ENCODE peak calls at places on chromosomes 6 and 20, in four cellular contexts. J, E, V and U are unnamed samples.

GRCh38 chr6:141735126-141735525 is 397.6 kb upstream of the GJE1 start:
- DNase-seq in J (no peak), E (no peak), V (no peak), U (no peak)

GRCh38 chr20:46894971-46895905 is 595 bp downstream of the EYA2 start:
- DNase-seq in J (peak; percentile 32), E (no peak), V (no peak), U (peak; percentile 45)

GRCh38 chr6:11050735-11051134 is 6.6 kb upstream of the ELOVL2 start:
- DNase-seq in J (no peak), E (no peak), V (no peak), U (no peak)

GRCh38 chr6:162124710-162125435 is 602.7 kb downstream of the PRKN start:
- DNase-seq in J (no peak), E (no peak), V (no peak), U (no peak)

GRCh38 chr6:144036064-144036873 is 28.2 kb upstream of the PLAGL1 start:
- DNase-seq in J (peak; percentile 15), E (peak; percentile 59), V (peak; percentile 21), U (peak; percentile 33)

GRCh38 chr6:130500693-130501092 is 134.9 kb downstream of the TMEM200A start:
- DNase-seq in J (no peak), E (no peak), V (no peak), U (no peak)

GRCh38 chr20:62762376-62762775 is 33.9 kb upstream of the MRGBP start:
- DNase-seq in J (no peak), E (no peak), V (no peak), U (no peak)

GRCh38 chr6:132490478-132491204 is 22.3 kb downstream of the STX7 start:
- DNase-seq in J (no peak), E (no peak), V (no peak), U (no peak)

GRCh38 chr6:113405326-113406050 is 451.7 kb upstream of the MARCKS start:
- DNase-seq in J (no peak), E (no peak), V (no peak), U (no peak)

GRCh38 chr6:31970604-31971271 is 1.2 kb downstream of the DXO start:
- DNase-seq in J (no peak), E (no peak), V (no peak), U (no peak)

GRCh38 chr6:147048930-147049329 is 155.3 kb upstream of the STXBP5 start:
- DNase-seq in J (no peak), E (peak; percentile 31), V (no peak), U (no peak)

GRCh38 chr6:89197141-89197540 is 20.0 kb downstream of the GABRR1 start:
- DNase-seq in J (no peak), E (no peak), V (no peak), U (no peak)

GRCh38 chr6:11983306-11983705 is 28.8 kb upstream of the HIVEP1 start:
- DNase-seq in J (no peak), E (no peak), V (no peak), U (no peak)

GRCh38 chr6:36679043-36679821 is 718 bp downstream of the CDKN1A start:
- DNase-seq in J (peak; percentile 44), E (peak; percentile 75), V (peak; percentile 50), U (no peak)

GRCh38 chr6:149961728-149962425 is 1.9 kb upstream of the ULBP1 start:
- DNase-seq in J (peak; percentile 64), E (no peak), V (no peak), U (peak; percentile 39)

GRCh38 chr6:162373868-162374267 is 353.7 kb downstream of the PRKN start:
- DNase-seq in J (no peak), E (no peak), V (no peak), U (no peak)

GRCh38 chr6:107079429-107079828 is 35.9 kb downstream of the BEND3 start:
- DNase-seq in J (peak; percentile 45), E (peak; percentile 23), V (peak; percentile 16), U (peak; percentile 2)

GRCh38 chr6:2632368-2632767 is 118.4 kb downstream of the MYLK4 start:
- DNase-seq in J (no peak), E (no peak), V (no peak), U (no peak)

GRCh38 chr6:136529655-136530054 is 20.6 kb downstream of the MAP7 start:
- DNase-seq in J (no peak), E (no peak), V (no peak), U (no peak)

GRCh38 chr6:99393698-99394531 is at the start of gene COQ3:
- DNase-seq in J (peak; percentile 90), E (peak; percentile 84), V (peak; percentile 84), U (peak; percentile 89)

GRCh38 chr6:132960720-132961119 is 146.4 kb downstream of the RPS12 start:
- DNase-seq in J (no peak), E (no peak), V (no peak), U (no peak)

GRCh38 chr6:148874698-148875293 is 128.0 kb downstream of the UST start:
- DNase-seq in J (no peak), E (peak; percentile 5), V (no peak), U (peak; percentile 59)

GRCh38 chr6:73747293-73747692 is 51.3 kb downstream of the CD109 start:
- DNase-seq in J (no peak), E (no peak), V (no peak), U (no peak)

GRCh38 chr6:158863646-158864045 is 44.5 kb upstream of the EZR start:
- DNase-seq in J (no peak), E (no peak), V (no peak), U (no peak)

GRCh38 chr6:137819740-137820139 is 47.3 kb upstream of the TNFAIP3 start:
- DNase-seq in J (no peak), E (no peak), V (no peak), U (no peak)

GRCh38 chr20:62900052-62900691 is 26.1 kb downstream of the DIDO1 start:
- DNase-seq in J (peak; percentile 89), E (peak; percentile 78), V (peak; percentile 82), U (peak; percentile 87)

GRCh38 chr20:36462440-36463211 is 78.7 kb upstream of the MYL9 start:
- DNase-seq in J (no peak), E (peak; percentile 38), V (no peak), U (no peak)

GRCh38 chr6:16409531-16410441 is 171.4 kb downstream of the GMPR start:
- DNase-seq in J (peak; percentile 68), E (peak; percentile 77), V (peak; percentile 45), U (peak; percentile 49)

GRCh38 chr6:56318851-56319250 is 71.5 kb upstream of the COL21A1 start:
- DNase-seq in J (no peak), E (no peak), V (no peak), U (no peak)

GRCh38 chr6:157717266-157717870 is 105.7 kb upstream of the SNX9 start:
- DNase-seq in J (no peak), E (peak; percentile 42), V (no peak), U (no peak)

GRCh38 chr6:5278047-5278446 is 16.7 kb downstream of the FARS2 start:
- DNase-seq in J (no peak), E (no peak), V (no peak), U (no peak)

GRCh38 chr20:34299925-34300806 is 3.0 kb downstream of the AHCY start:
- DNase-seq in J (no peak), E (peak; percentile 37), V (peak; percentile 87), U (no peak)

DNA sequence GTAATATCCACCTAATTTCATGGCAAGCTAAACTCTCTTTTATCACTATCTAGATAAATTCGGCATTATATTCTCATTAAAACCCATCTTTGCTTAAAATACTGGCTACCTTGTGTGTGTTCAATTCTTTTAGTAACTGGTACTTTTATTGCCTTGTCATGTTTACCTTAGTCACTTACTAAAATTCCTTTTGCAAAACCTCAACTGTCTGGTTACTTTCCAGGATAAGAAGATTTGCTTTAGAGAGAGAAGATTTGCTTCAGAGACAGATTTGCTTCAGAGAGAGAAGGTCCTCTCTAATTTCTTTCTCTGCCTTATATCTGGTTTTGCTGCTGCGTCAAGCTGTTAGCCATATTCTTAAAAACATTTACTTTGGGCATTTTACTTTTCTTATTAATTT is 151.5 kb upstream of the MLIP start:
- DNase-seq in J (no peak), E (no peak), V (no peak), U (no peak)
- TF ChIP-seq ELF4 in J (no peak), E (no peak), V (no peak), U (no peak)

GRCh38 chr6:33856655-33857054 is 52.9 kb upstream of the MLN start:
- DNase-seq in J (no peak), E (no peak), V (no peak), U (no peak)
- TF ChIP-seq ELF4 in J (no peak), E (no peak), V (no peak), U (no peak)

DNA sequence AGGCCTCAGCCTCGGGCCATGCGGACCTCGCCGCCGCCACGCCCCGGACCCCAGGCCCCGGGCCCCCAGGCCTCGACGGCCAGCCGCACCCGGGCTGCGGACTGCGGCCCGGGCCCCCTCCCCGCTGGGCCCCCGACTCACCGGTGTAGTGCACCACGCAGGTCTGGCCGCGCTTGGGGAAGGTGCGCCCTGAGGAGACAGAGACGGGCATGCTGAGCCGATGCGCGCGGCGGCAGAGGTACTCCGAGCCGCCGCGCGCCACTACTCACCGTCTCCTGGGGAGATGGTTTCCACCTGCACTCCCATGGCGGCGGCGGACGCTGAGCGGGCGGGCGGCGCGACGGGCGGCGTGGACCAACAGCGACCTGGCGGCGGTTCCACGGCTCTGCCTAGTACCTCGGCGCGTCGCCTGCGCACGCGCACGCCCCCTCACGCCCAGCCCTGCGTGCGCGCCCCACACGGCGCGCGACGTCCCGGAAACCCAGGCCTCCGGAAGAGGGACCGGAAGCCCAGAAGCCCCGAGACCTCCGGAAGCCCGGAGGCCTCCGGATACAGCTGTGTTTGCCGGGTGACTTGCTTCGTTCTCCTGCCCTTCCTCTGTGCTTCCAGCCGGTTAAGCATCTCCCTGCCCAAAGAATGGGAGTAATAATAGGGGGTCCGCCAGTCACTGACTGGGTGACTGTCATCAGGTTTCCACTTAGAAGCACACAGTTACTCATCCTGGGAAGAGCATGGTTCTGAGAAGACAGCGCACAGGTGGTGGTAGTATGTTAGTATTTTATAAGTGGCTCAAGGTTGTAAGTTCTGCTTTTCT is at the start of gene FKBP1A:
- DNase-seq in J (peak; percentile 74), E (peak; percentile 91), V (peak; percentile 94), U (peak; percentile 94)
- TF ChIP-seq ELF4 in J (no peak), E (no peak), V (no peak), U (no peak)

DNA sequence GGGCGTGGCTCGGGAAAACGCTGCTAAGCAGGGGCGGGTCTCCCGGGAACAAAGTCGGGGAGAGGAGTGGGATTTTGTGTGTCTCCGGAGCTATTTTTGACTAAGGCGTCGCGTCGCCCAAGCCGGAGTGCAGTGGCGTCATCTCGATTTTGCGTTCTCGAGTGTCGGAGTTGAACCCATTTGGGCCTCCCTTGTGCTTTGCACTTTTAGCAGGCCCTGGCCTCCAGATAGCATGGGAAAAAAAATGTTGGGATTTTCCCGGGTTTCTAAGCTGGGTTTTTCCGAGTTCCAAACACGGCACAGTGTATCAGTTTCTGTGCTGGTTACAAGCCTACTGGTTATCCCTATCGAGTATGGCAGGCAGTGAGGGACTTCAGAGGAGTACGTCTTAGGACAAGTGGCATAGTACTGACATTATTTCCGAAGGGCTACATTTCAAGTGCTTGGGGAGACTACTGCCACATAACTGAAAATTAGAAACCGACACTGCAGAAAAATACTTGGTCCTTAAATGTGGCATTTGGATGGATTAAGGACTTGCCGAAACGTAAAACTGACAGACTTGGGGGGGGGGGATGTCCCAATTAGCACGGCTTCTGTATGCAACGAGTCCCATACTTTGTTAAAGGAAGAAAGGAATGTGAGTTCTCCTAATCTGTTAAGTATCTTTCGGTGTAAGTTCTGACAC is 70.1 kb downstream of the HFE start:
- DNase-seq in J (peak; percentile 77), E (peak; percentile 83), V (no peak), U (peak; percentile 14)
- TF ChIP-seq ELF4 in J (no peak), E (peak; percentile 99), V (peak; percentile 57), U (no peak)